ENCODE peak calls at places on chromosomes 16 and 17, in six cellular contexts. I is naive thymus-derived CD4-positive, alpha-beta T cell; B is GM23248; A is breast epithelium; O is CD8-positive, alpha-beta memory T cell; C is heart right ventricle. M is an unnamed sample.

GRCh38 chr17:82560802-82561428 is 41.4 kb downstream of the FOXK2 start:
- DNase-seq in I (no peak), B (no peak), A (no peak), O (no peak), C (no peak), M (no peak)

GRCh38 chr16:13335894-13336293 is 434.5 kb downstream of the SHISA9 start:
- DNase-seq in I (no peak), B (no peak), A (no peak), O (no peak), C (no peak), M (no peak)

GRCh38 chr16:57310801-57311200 is 26.3 kb upstream of the PLLP start:
- DNase-seq in I (no peak), B (no peak), A (no peak), O (no peak), C (no peak), M (no peak)

GRCh38 chr16:88703486-88704309 is 2.5 kb downstream of the RNF166 start:
- DNase-seq in I (peak), B (no peak), A (no peak), O (peak), C (peak), M (peak)

GRCh38 chr17:3027786-3028532 is 35.4 kb downstream of the OR1D5 start:
- DNase-seq in I (no peak), B (no peak), A (no peak), O (no peak), C (no peak), M (no peak)

GRCh38 chr17:78322327-78322857 is 37.5 kb downstream of the SOCS3 start:
- DNase-seq in I (no peak), B (peak), A (no peak), O (no peak), C (no peak), M (no peak)

GRCh38 chr17:43979011-43979410 is 25.3 kb upstream of the PYY start:
- DNase-seq in I (no peak), B (peak), A (no peak), O (no peak), C (no peak), M (no peak)

GRCh38 chr17:66444001-66444400 is 141.6 kb downstream of the PRKCA start:
- DNase-seq in I (no peak), B (no peak), A (no peak), O (no peak), C (no peak), M (no peak)

GRCh38 chr16:3577302-3577752 is at the start of gene NLRC3:
- DNase-seq in I (peak), B (no peak), A (no peak), O (peak), C (no peak), M (peak)

GRCh38 chr17:15247891-15248529 is 17.1 kb downstream of the PMP22 start:
- DNase-seq in I (no peak), B (peak), A (no peak), O (no peak), C (no peak), M (no peak)

GRCh38 chr17:60602385-60602742 is 2.4 kb downstream of the PPM1D start:
- DNase-seq in I (no peak), B (peak), A (no peak), O (no peak), C (no peak), M (no peak)

GRCh38 chr16:5607169-5607568 is 509.6 kb upstream of the EEF2KMT start:
- DNase-seq in I (no peak), B (no peak), A (no peak), O (no peak), C (no peak), M (no peak)

GRCh38 chr17:28819582-28819981 is 23.0 kb downstream of the FAM222B start:
- DNase-seq in I (no peak), B (no peak), A (no peak), O (no peak), C (no peak), M (no peak)

GRCh38 chr17:7835818-7836595 is 2.0 kb downstream of the KDM6B start:
- DNase-seq in I (peak), B (peak), A (peak), O (no peak), C (peak), M (no peak)

GRCh38 chr17:180380-181212 is 854 bp downstream of the DOC2B start:
- DNase-seq in I (no peak), B (peak), A (no peak), O (no peak), C (no peak), M (no peak)
- H3K4me3 ChIP-seq in I (no peak), B (peak), A (peak), O (no peak), C (peak), M (no peak)

DNA sequence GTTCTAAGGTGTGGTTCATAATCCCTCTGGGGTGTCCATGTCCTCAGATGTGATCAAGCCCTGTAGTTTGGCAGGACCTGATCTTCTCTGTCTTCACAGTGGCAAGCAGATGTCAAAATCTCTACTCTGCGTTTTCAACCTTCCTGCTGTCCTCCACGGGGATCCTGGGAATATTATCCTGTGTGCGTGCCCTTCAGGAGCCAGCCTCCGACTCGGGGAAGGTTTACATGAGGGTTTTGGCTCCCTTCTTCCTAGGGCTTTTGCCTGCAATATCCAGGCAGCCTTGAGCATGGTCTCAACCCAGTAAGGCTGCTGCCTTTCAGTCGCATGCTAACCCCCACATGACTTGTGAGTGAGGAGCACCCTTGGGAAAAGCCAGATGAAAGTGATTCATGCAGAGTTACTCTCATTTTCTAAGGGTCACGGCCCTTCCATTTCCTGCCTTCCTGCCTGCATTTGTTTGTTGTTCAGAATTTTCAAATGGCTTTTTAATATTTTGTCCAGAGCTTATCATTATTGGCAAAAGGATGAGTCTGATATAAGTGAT is 202.2 kb upstream of the CHMP6 start:
- DNase-seq in I (no peak), B (peak), A (peak), O (no peak), C (peak), M (no peak)
- H3K4me3 ChIP-seq in I (peak), B (peak), A (peak), O (no peak), C (no peak), M (peak)

GRCh38 chr16:49987381-49987780 is 37.6 kb upstream of the CNEP1R1 start:
- DNase-seq in I (no peak), B (no peak), A (no peak), O (no peak), C (no peak), M (no peak)

GRCh38 chr16:49986351-49987124 is 38.5 kb upstream of the CNEP1R1 start:
- DNase-seq in I (no peak), B (peak), A (no peak), O (no peak), C (peak), M (no peak)
- H3K4me3 ChIP-seq in I (no peak), B (no peak), A (peak), O (no peak), C (no peak), M (no peak)

DNA sequence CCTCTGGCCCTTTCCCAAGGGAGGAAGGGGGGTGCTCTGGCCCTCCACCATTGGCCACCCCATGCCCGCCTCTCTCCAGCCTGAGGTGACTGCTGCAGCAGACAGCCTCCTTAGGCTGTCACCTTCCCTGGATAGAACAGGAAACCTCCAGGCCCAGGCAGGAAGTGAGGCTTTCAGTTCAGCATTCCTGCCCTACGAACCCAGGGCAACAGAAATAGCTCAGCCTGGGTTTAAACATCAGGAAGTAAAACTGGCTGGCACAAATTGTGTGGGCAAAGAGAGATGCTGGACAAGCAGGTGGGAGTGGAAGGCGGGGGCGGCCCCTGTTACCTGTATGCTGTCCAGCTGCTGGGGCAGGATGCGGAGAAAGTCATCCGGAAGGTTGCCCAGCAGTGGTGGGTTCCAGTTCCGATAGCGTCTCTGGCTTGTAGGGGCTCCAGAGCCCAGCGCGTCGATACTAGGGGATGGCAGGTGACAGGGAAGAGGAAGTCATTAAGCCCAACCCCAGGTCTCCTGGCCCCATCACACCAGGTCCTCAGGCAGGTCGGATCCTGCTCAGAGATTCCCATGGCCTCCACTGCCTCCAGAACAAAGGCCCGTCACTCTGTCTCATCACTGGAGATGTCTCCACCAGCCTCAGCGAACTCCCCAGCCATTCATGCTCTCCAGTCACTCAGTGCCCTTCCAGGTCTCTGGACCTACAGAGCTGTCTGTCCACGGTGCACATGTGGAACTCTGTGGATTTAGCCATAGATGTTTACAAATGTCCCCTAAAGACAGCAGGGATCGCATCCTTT is 23.6 kb upstream of the MRPS23 start:
- DNase-seq in I (no peak), B (no peak), A (no peak), O (no peak), C (no peak), M (no peak)
- H3K4me3 ChIP-seq in I (no peak), B (no peak), A (no peak), O (no peak), C (no peak), M (no peak)

GRCh38 chr16:10180771-10181163 is 1.5 kb downstream of the GRIN2A start:
- DNase-seq in I (no peak), B (peak), A (no peak), O (no peak), C (peak), M (peak)

GRCh38 chr16:10180042-10180770 is 2.0 kb downstream of the GRIN2A start:
- DNase-seq in I (no peak), B (no peak), A (no peak), O (no peak), C (no peak), M (no peak)

GRCh38 chr16:10181196-10182162 is 749 bp downstream of the GRIN2A start:
- DNase-seq in I (peak), B (peak), A (peak), O (no peak), C (peak), M (peak)

GRCh38 chr16:10182186-10182683 is at the start of gene GRIN2A:
- DNase-seq in I (no peak), B (no peak), A (no peak), O (no peak), C (no peak), M (no peak)

DNA sequence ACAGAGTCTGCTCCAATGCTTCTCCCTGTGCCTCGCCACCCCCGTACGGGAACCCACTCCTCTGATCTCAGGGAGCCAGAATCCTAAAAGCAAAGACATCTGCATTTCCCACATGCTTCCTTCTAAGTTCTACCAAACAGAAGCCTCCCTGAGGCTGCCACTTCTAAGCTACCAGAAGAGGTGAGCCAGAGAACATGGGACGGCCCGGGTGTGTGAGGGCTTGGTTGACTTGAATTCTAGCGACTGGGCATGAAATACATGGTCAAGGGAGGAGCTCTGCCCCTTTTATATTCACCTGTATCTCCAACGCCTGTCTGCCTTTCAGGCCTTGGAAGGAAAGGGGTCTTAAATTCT is 1.4 kb upstream of the GRIN2A start:
- DNase-seq in I (no peak), B (no peak), A (no peak), O (no peak), C (no peak), M (no peak)
- H3K4me3 ChIP-seq in I (no peak), B (no peak), A (peak), O (no peak), C (no peak), M (no peak)

GRCh38 chr17:64618848-64619247 is 43.3 kb downstream of the SMURF2 start:
- DNase-seq in I (no peak), B (no peak), A (no peak), O (no peak), C (no peak), M (no peak)

GRCh38 chr17:64614266-64615011 is 47.7 kb downstream of the SMURF2 start:
- DNase-seq in I (no peak), B (no peak), A (no peak), O (no peak), C (no peak), M (no peak)

GRCh38 chr17:64611374-64611773 is 50.7 kb downstream of the SMURF2 start:
- DNase-seq in I (no peak), B (no peak), A (no peak), O (no peak), C (no peak), M (no peak)

GRCh38 chr17:64617125-64617780 is 44.9 kb downstream of the SMURF2 start:
- DNase-seq in I (no peak), B (peak), A (no peak), O (no peak), C (no peak), M (no peak)

DNA sequence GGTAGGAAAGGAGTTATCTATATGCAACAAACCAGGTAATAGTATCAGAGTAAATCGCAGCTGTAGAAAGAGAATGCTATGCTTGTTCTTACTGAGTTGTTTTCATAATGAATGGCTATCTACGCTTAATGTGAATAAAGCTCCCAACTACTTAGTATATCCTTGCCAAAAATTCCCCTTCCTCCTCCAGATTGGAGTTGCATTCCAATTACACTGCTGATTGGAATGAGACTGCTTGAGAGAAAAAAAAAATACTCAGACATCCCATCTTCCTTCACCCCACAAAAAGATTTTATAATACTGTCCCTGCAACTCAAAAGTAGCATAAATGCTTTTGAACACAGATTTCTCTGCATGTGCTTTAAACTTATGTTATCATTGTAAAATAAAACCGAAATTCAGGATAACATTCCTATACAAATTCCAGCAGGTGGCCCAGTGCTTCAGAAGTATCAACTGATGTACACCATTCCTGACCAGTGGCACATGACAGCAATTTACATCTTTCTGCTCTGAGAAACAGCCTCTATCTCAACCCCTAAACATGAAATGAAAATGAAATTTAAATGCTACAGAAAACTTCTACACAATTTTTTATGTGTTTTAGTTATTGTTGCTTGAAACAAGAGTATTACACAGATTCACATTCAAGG is 47.0 kb downstream of the SMURF2 start:
- DNase-seq in I (no peak), B (peak), A (no peak), O (no peak), C (no peak), M (no peak)
- H3K4me3 ChIP-seq in I (no peak), B (peak), A (no peak), O (no peak), C (no peak), M (no peak)

M was measured in Jurkat, Clone E6-1.